ENCODE peak calls at places on chromosomes 4 and X, in eight cellular contexts. K, E, R, Q, H, D, W and T are unnamed samples.

GRCh38 chrX:16671005-16671404 is 21.0 kb downstream of the S100G start:
- DNase-seq in E (no peak), Q (no peak), H (peak; percentile 72), R (peak; percentile 12), K (no peak), D (no peak), W (no peak), T (no peak)

GRCh38 chr4:119542575-119542974 is 86.0 kb downstream of the PDE5A start:
- DNase-seq in Q (no peak), H (no peak), R (no peak), K (no peak), D (no peak), W (no peak), E (no peak), T (no peak)

GRCh38 chrX:68676340-68676739 is 28.9 kb downstream of the STARD8 start:
- DNase-seq in R (no peak), W (no peak), Q (no peak), K (no peak), H (no peak), D (no peak), E (no peak), T (no peak)

GRCh38 chrX:49205443-49205842 is 5.5 kb upstream of the SYP start:
- DNase-seq in D (no peak), W (no peak), E (no peak), K (no peak), R (no peak), Q (no peak), H (no peak), T (no peak)

GRCh38 chr4:82044141-82044993 is 329.4 kb downstream of the HNRNPD start:
- DNase-seq in E (peak; percentile 71), R (no peak), D (peak; percentile 61), Q (peak; percentile 60), W (peak; percentile 71), K (peak; percentile 66), H (peak; percentile 0), T (peak; percentile 74)

GRCh38 chrX:53319614-53320542 is 38.5 kb upstream of the IQSEC2 start:
- DNase-seq in K (no peak), E (peak; percentile 26), W (no peak), D (peak; percentile 24), H (no peak), R (no peak), Q (no peak), T (peak; percentile 24)

GRCh38 chrX:119503484-119503861 is 35.2 kb downstream of the SLC25A5 start:
- DNase-seq in K (peak; percentile 53), R (no peak), H (peak; percentile 81), Q (no peak), D (no peak), W (peak; percentile 56), E (no peak), T (peak; percentile 62)

GRCh38 chr4:137393043-137393442 is 139.3 kb downstream of the PCDH18 start:
- DNase-seq in H (no peak), R (no peak), W (no peak), Q (peak; percentile 32), E (no peak), D (peak; percentile 24), K (no peak), T (no peak)

GRCh38 chrX:6386837-6387236 is 148.1 kb downstream of the VCX3A start:
- DNase-seq in R (no peak), Q (no peak), W (no peak), K (no peak), H (no peak), D (no peak), E (no peak), T (no peak)

GRCh38 chr4:184355111-184355604 is 119.2 kb downstream of the IRF2 start:
- DNase-seq in K (no peak), H (peak; percentile 93), E (no peak), W (no peak), R (peak; percentile 7), Q (peak; percentile 85), D (peak; percentile 59), T (no peak)

GRCh38 chr4:21113496-21114213 is 413.4 kb downstream of the PACRGL start:
- DNase-seq in E (no peak), K (no peak), R (no peak), Q (no peak), D (no peak), W (no peak), H (no peak), T (no peak)

GRCh38 chrX:78493180-78493579 is 165.8 kb upstream of the CYSLTR1 start:
- DNase-seq in D (no peak), E (no peak), R (no peak), H (no peak), Q (no peak), K (no peak), W (no peak), T (no peak)

GRCh38 chrX:70260104-70260503 is at the start of gene P2RY4:
- DNase-seq in E (no peak), W (no peak), K (no peak), D (no peak), R (no peak), Q (no peak), H (no peak), T (no peak)

GRCh38 chr4:139903845-139904244 is 238.2 kb downstream of the MGST2 start:
- DNase-seq in Q (no peak), W (no peak), R (no peak), K (no peak), D (no peak), E (no peak), H (peak; percentile 49), T (no peak)

GRCh38 chr4:14165253-14165942 is 537.9 kb upstream of the BOD1L1 start:
- DNase-seq in Q (no peak), R (no peak), E (no peak), D (no peak), W (no peak), K (no peak), H (no peak), T (no peak)

GRCh38 chr4:19486400-19486799 is 765.3 kb upstream of the SLIT2 start:
- DNase-seq in Q (no peak), H (no peak), D (no peak), K (no peak), E (no peak), W (no peak), R (no peak), T (no peak)

DNA sequence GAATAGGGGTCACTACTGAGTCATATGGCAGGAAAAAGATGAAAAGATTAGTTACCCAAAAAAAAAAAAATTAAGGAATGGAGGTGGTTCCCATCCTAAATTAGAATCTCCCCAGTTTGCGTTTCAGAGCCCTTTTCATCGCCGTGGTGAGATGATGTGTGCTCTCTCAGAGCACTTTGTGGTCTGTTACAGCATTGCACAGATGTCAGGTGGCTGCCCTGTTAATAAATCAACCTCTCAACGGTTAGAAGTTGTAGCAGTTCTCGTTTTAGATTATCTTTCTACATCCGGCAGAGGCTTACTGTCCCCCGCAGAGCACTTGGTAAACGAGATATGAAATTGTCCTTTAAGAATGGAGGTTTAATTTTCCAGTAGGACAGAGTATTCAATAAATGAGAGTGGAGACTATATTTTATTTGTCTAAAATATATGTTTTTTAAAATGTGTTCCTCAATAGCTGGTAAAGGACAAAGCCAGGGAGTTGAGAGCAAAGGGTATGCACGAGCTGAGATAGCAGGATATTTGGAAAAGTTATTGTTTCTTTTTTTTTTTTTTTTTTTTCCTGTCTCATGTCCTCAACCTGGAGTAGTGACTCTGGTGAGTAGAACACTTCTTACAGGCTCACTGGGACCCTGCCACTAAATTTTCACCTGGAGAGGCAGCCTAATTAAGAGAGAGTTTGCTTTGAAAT is 26.9 kb downstream of the AFF1 start:
- DNase-seq in Q (no peak), K (no peak), R (no peak), H (peak; percentile 67), D (no peak), W (no peak), E (no peak), T (no peak)
- H3K4me1 ChIP-seq in Q (peaks cover 70% of the 10 kb centered on the region), K (peaks cover 67% of the 10 kb centered on the region), R (peaks cover 24% of the 10 kb centered on the region), H (peaks cover 22% of the 10 kb centered on the region), D (peaks cover 40% of the 10 kb centered on the region), W (peaks cover 53% of the 10 kb centered on the region), E (peaks cover 11% of the 10 kb centered on the region), T (peaks cover 54% of the 10 kb centered on the region)

DNA sequence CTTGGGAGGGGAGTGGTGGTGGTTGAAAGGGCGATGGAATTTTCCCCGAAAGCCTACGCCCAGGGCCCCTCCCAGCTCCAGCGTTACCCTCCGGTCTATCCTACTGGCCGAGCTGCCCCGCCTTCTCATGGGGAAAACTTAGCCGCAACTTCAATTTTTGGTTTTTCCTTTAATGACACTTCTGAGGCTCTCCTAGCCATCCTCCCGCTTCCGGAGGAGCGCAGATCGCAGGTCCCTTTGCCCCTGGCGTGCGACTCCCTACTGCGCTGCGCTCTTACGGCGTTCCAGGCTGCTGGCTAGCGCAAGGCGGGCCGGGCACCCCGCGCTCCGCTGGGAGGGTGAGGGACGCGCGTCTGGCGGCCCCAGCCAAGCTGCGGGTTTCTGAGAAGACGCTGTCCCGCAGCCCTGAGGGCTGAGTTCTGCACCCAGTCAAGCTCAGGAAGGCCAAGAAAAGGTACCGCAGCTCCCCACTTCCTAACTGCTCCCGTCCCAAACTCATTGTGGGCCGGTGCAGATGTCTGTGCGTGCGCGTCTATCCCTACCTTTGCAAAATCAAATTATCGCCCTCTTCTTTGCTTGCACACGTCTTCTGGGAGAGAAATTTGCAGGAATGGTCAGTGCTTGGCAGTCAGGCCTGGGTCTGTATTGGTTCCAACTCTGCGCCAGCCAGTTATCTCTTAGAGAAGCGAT is 533 bp downstream of the IL15 start:
- DNase-seq in H (peak; percentile 64), D (peak; percentile 53), W (peak; percentile 67), K (peak; percentile 58), E (peak; percentile 22), R (peak; percentile 18), Q (peak; percentile 51), T (peak; percentile 33)
- TF ChIP-seq POLR2A in H (no peak), D (no peak), W (no peak), K (no peak), E (no peak), R (no peak), Q (no peak), T (peak; percentile 51)

DNA sequence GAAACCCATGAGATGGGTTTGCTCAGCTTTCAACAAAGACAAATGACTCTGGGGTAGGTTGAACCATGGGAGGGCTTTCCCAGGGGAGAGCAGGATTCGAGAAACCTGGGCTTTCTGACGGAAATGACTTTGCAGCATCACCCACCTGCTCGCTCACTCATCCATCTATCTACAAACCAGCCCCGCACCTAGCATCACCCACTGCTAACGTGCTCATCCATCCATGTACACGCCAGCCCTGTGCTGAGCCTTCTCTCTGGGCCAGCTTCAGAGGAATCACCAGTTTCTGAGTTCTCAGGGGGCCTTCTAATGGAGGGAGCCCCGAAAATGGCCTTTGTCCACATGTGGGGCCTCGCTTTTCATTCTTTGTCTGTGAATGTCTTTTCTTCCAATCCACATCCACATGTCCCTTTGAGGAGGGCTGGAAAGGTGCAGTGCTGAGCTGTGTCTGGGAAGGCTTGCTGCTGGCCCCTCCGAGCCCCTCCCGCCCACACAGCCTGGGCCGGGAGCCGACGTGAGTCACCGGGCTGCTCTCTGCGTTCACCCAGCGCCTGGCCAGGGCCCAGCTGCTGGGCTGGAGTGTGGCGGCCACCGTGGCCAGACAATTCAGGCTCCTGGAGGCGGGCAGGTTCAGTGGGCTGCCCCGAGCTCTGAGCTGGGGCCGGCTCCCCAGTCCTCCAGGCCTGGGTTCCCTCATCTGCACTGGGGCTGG is 14.7 kb downstream of the SORCS2 start:
- DNase-seq in H (peak; percentile 90), K (peak; percentile 64), E (peak; percentile 91), D (peak; percentile 74), W (peak; percentile 95), R (no peak), Q (peak; percentile 91), T (peak; percentile 44)
- H3K4me3 ChIP-seq in H (no peak overlapping the region), K (no peak overlapping the region), E (no peak overlapping the region), D (no peak overlapping the region), W (peak overlapping the region; percentile 12), R (peak overlapping the region; percentile 32), Q (no peak overlapping the region), T (no peak overlapping the region)

GRCh38 chr4:40307627-40308497 is 27.3 kb upstream of the CHRNA9 start:
- DNase-seq in K (peak; percentile 43), W (peak; percentile 52), D (no peak), R (no peak), E (no peak), Q (peak; percentile 32), H (no peak), T (no peak)
- H3K4me1 ChIP-seq in K (peaks cover 14% of the 10 kb centered on the region), W (peaks cover 8% of the 10 kb centered on the region), D (peaks cover 8% of the 10 kb centered on the region), R (peaks cover 8% of the 10 kb centered on the region), E (no peaks in the 10 kb centered on the region), Q (peaks cover 62% of the 10 kb centered on the region), H (no peaks in the 10 kb centered on the region), T (no peaks in the 10 kb centered on the region)